ENCODE peak calls at places on chromosomes 6 and 20, in six cellular contexts. C is epithelial cell of esophagus; M is mammary epithelial cell; H is stimulated activated CD4-positive, alpha-beta T cell treated with anti-CD3 and anti-CD28 coated beads, Interleukin-15, amount 100 ng/mL, for 24 hours; A is GM13977; L is germinal center. I is an unnamed sample.

GRCh38 chr6:165705941-165706340 is 42.9 kb upstream of the PDE10A start:
- DNase-seq in C (no peak), M (no peak), H (no peak), A (no peak), L (no peak), I (no peak)

GRCh38 chr6:132865364-132865763 is 51.0 kb downstream of the RPS12 start:
- DNase-seq in C (no peak), M (no peak), H (no peak), A (peak), L (no peak), I (peak)

GRCh38 chr6:67433124-67433523 is 1202.0 kb upstream of the ADGRB3 start:
- DNase-seq in C (no peak), M (no peak), H (no peak), A (no peak), L (no peak), I (no peak)

GRCh38 chr6:112016335-112016734 is 37.6 kb upstream of the CCN6 start:
- DNase-seq in C (peak), M (peak), H (peak), A (no peak), L (no peak), I (no peak)

GRCh38 chr20:46135856-46136633 is 17.9 kb downstream of the CD40 start:
- DNase-seq in C (no peak), M (no peak), H (no peak), A (no peak), L (no peak), I (no peak)

GRCh38 chr6:168370310-168370991 is 50.9 kb upstream of the DACT2 start:
- DNase-seq in C (no peak), M (no peak), H (peak), A (no peak), L (peak), I (peak)

GRCh38 chr6:130282234-130282995 is 59.7 kb upstream of the SAMD3 start:
- DNase-seq in C (peak), M (peak), H (peak), A (peak), L (peak), I (peak)

GRCh38 chr20:23928788-23929187 is 49.2 kb upstream of the CST5 start:
- DNase-seq in C (no peak), M (no peak), H (peak), A (no peak), L (no peak), I (no peak)

GRCh38 chr6:153958860-153959259 is 80.2 kb upstream of the OPRM1 start:
- DNase-seq in C (no peak), M (no peak), H (no peak), A (no peak), L (no peak), I (no peak)

GRCh38 chr20:58246346-58246745 is 17.9 kb upstream of the ANKRD60 start:
- DNase-seq in C (peak), M (no peak), H (no peak), A (no peak), L (no peak), I (no peak)

GRCh38 chr20:38190936-38191371 is 25.9 kb upstream of the TGM2 start:
- DNase-seq in C (no peak), M (no peak), H (no peak), A (no peak), L (no peak), I (no peak)